ENCODE peak calls at places on chromosomes 13 and 19, in six cellular contexts. J is activated naive CD4-positive, alpha-beta T cell; H is NCI-H2171; S is EH; M is endodermal cell; E is upper lobe of right lung. X is an unnamed sample.

GRCh38 chr13:65940720-65941119 is 1289.4 kb downstream of the PCDH9 start:
- DNase-seq in J (no peak), H (no peak), S (no peak), M (no peak), E (no peak), X (no peak)

GRCh38 chr19:10872551-10873107 is 1.3 kb downstream of the CARM1 start:
- DNase-seq in J (no peak), H (no peak), S (peak; percentile 32), M (peak; percentile 46), E (no peak), X (no peak)

GRCh38 chr19:56252699-56253422 is 19.7 kb upstream of the EDDM13 start:
- DNase-seq in J (peak; percentile 41), H (peak; percentile 76), S (peak; percentile 68), M (peak; percentile 99), E (peak; percentile 90), X (peak; percentile 98)

GRCh38 chr19:8663920-8664670 is 33.7 kb downstream of the NFILZ start:
- DNase-seq in J (no peak), H (no peak), S (no peak), M (no peak), E (no peak), X (no peak)

GRCh38 chr19:17909017-17909732 is 23.6 kb upstream of the CCDC124 start:
- DNase-seq in J (no peak), H (peak; percentile 46), S (no peak), M (peak; percentile 78), E (no peak), X (peak; percentile 47)

GRCh38 chr19:2461751-2462634 is 5.2 kb upstream of the LMNB2 start:
- DNase-seq in J (peak; percentile 12), H (peak; percentile 70), S (peak; percentile 75), M (peak; percentile 81), E (peak; percentile 79), X (peak; percentile 82)

GRCh38 chr19:5145521-5146511 is 176.9 kb downstream of the KDM4B start:
- DNase-seq in J (no peak), H (no peak), S (no peak), M (no peak), E (peak; percentile 60), X (no peak)

GRCh38 chr19:40718774-40719391 is 2.0 kb downstream of the ITPKC start:
- DNase-seq in J (no peak), H (peak; percentile 15), S (peak; percentile 45), M (peak; percentile 78), E (peak; percentile 94), X (no peak)

GRCh38 chr13:43686557-43686956 is 100.2 kb downstream of the ENOX1 start:
- DNase-seq in J (no peak), H (no peak), S (peak; percentile 96), M (no peak), E (no peak), X (no peak)

GRCh38 chr19:12727745-12728433 is 4.2 kb upstream of the TNPO2 start:
- DNase-seq in J (no peak), H (no peak), S (no peak), M (no peak), E (no peak), X (no peak)

GRCh38 chr19:53333071-53333465 is 481 bp upstream of the ZNF845 start:
- DNase-seq in J (peak; percentile 6), H (no peak), S (no peak), M (peak; percentile 87), E (peak; percentile 70), X (no peak)

GRCh38 chr13:97028441-97029299 is 34.4 kb upstream of the OXGR1 start:
- DNase-seq in J (peak; percentile 10), H (peak; percentile 40), S (peak; percentile 53), M (peak; percentile 80), E (no peak), X (peak; percentile 79)

GRCh38 chr13:57136093-57136492 is 4.6 kb upstream of the PRR20A start:
- DNase-seq in J (no peak), H (no peak), S (no peak), M (no peak), E (no peak), X (no peak)

GRCh38 chr19:1513492-1514294 is 874 bp upstream of the ADAMTSL5 start:
- DNase-seq in J (peak; percentile 35), H (no peak), S (peak; percentile 63), M (peak; percentile 83), E (peak; percentile 85), X (no peak)

GRCh38 chr19:39951686-39952085 is 17.3 kb upstream of the FCGBP start:
- DNase-seq in J (no peak), H (no peak), S (peak; percentile 21), M (no peak), E (no peak), X (no peak)

GRCh38 chr19:20472854-20473253 is 92.7 kb downstream of the ZNF737 start:
- DNase-seq in J (no peak), H (no peak), S (no peak), M (no peak), E (no peak), X (no peak)

GRCh38 chr19:10120538-10121198 is 969 bp upstream of the EIF3G start:
- DNase-seq in J (no peak), H (no peak), S (peak; percentile 90), M (no peak), E (no peak), X (no peak)

GRCh38 chr19:46730187-46730586 is 13.3 kb upstream of the PRKD2 start:
- DNase-seq in J (no peak), H (no peak), S (no peak), M (no peak), E (no peak), X (no peak)

GRCh38 chr19:10961763-10962536 is 1.1 kb downstream of the SMARCA4 start:
- DNase-seq in J (no peak), H (no peak), S (peak; percentile 29), M (no peak), E (no peak), X (no peak)

GRCh38 chr13:84997858-84998257 is 801.4 kb downstream of the SLITRK6 start:
- DNase-seq in J (no peak), H (no peak), S (peak; percentile 27), M (no peak), E (no peak), X (no peak)

GRCh38 chr13:80273717-80274116 is 67.2 kb downstream of the SPRY2 start:
- DNase-seq in J (no peak), H (no peak), S (no peak), M (no peak), E (no peak), X (no peak)

GRCh38 chr19:40416918-40417713 is 3.9 kb upstream of the PRX start:
- DNase-seq in J (no peak), H (no peak), S (peak; percentile 63), M (peak; percentile 53), E (no peak), X (no peak)

GRCh38 chr19:19329199-19329598 is 8.6 kb downstream of the MAU2 start:
- DNase-seq in J (no peak), H (no peak), S (no peak), M (no peak), E (no peak), X (no peak)

GRCh38 chr19:4988770-4989251 is 19.9 kb downstream of the KDM4B start:
- DNase-seq in J (no peak), H (no peak), S (peak; percentile 92), M (peak; percentile 78), E (no peak), X (no peak)